ENCODE peak calls at places on chromosomes 11 and 22, in six cellular contexts. T is pancreas, P is heart right ventricle, U is RWPE1, L is uterus, W is fibroblast of mammary gland. A is an unnamed sample.

GRCh38 chr11:58731819-58732218 is at the start of gene GLYAT:
- DNase-seq in P (no peak), U (no peak), T (no peak), W (no peak), L (no peak), A (no peak)

GRCh38 chr11:10225553-10225952 is 68.5 kb downstream of the SBF2 start:
- DNase-seq in W (peak), L (no peak), T (no peak), U (no peak), P (no peak), A (no peak)

GRCh38 chr11:36156486-36157150 is 132.6 kb downstream of the COMMD9 start:
- DNase-seq in L (peak), W (peak), P (no peak), U (peak), T (no peak), A (no peak)

GRCh38 chr11:63813563-63814382 is 517 bp downstream of the SPINDOC start:
- DNase-seq in U (no peak), P (peak), T (peak), W (peak), L (peak), A (peak)

GRCh38 chr11:129894281-129895125 is 875 bp downstream of the NFRKB start:
- DNase-seq in U (peak), L (no peak), P (no peak), T (no peak), W (no peak), A (no peak)

GRCh38 chr22:20171288-20172037 is 20.6 kb upstream of the CCDC188 start:
- DNase-seq in W (no peak), L (no peak), P (no peak), U (no peak), T (no peak), A (no peak)

GRCh38 chr11:73982990-73983763 is 534 bp upstream of the UCP2 start:
- DNase-seq in W (peak), P (peak), L (peak), T (peak), U (peak), A (peak)

GRCh38 chr22:39457047-39457545 is 284 bp downstream of the MGAT3 start:
- DNase-seq in T (no peak), L (no peak), W (no peak), P (no peak), U (no peak), A (no peak)

GRCh38 chr11:5476184-5476819 is 12.2 kb upstream of the OR52D1 start:
- DNase-seq in L (no peak), P (no peak), T (no peak), U (peak), W (peak), A (no peak)

GRCh38 chr11:134741453-134742227 is 329.6 kb upstream of the B3GAT1 start:
- DNase-seq in W (no peak), P (no peak), U (no peak), L (no peak), T (no peak), A (no peak)

GRCh38 chr22:42648368-42649260 is 578 bp downstream of the CYB5R3 start:
- DNase-seq in L (no peak), W (peak), U (peak), P (peak), T (peak), A (peak)

GRCh38 chr11:70328556-70328955 is 58.1 kb downstream of the PPFIA1 start:
- DNase-seq in P (no peak), T (no peak), L (no peak), W (no peak), U (no peak), A (no peak)

GRCh38 chr11:122197055-122197987 is 81.3 kb upstream of the BLID start:
- DNase-seq in L (peak), U (peak), T (no peak), P (no peak), W (peak), A (no peak)

GRCh38 chr11:74169736-74170458 is 905 bp downstream of the C2CD3 start:
- DNase-seq in U (no peak), W (no peak), T (no peak), P (no peak), L (no peak), A (no peak)

GRCh38 chr22:46043816-46044717 is 67.1 kb upstream of the WNT7B start:
- DNase-seq in T (peak), U (no peak), P (no peak), L (peak), W (peak), A (peak)

GRCh38 chr22:21457023-21457787 is 10.0 kb upstream of the TMEM191C start:
- DNase-seq in U (no peak), T (no peak), L (no peak), P (no peak), W (no peak), A (no peak)

GRCh38 chr11:124978316-124978715 is 24.3 kb downstream of the CCDC15 start:
- DNase-seq in U (no peak), W (no peak), P (no peak), L (no peak), T (no peak), A (no peak)

GRCh38 chr11:43825217-43825816 is 55.3 kb upstream of the ALKBH3 start:
- DNase-seq in L (no peak), T (no peak), P (no peak), U (peak), W (peak), A (no peak)

GRCh38 chr11:9906043-9906791 is 242.3 kb downstream of the SWAP70 start:
- DNase-seq in U (peak), W (peak), T (no peak), P (no peak), L (no peak), A (no peak)

GRCh38 chr11:125451400-125452124 is 44.5 kb downstream of the FEZ1 start:
- DNase-seq in L (no peak), U (no peak), T (no peak), P (peak), W (no peak), A (peak)

GRCh38 chr11:6817668-6818067 is 18.2 kb upstream of the OR6A2 start:
- DNase-seq in U (no peak), W (no peak), P (no peak), L (no peak), T (no peak), A (no peak)

GRCh38 chr11:87439981-87440760 is 402.4 kb downstream of the TMEM135 start:
- DNase-seq in T (no peak), U (no peak), P (no peak), L (no peak), W (peak), A (no peak)

GRCh38 chr11:117443269-117444186 is 115.9 kb downstream of the CEP164 start:
- DNase-seq in L (peak), P (peak), U (peak), W (peak), T (peak), A (peak)

GRCh38 chr11:57459112-57460016 is 964 bp upstream of the RTN4RL2 start:
- DNase-seq in P (peak), L (no peak), U (no peak), W (no peak), T (peak), A (no peak)

GRCh38 chr11:57460756-57461749 is 725 bp downstream of the RTN4RL2 start:
- DNase-seq in L (no peak), T (peak), P (no peak), W (no peak), U (no peak), A (no peak)

GRCh38 chr11:57458410-57459111 is 1.8 kb upstream of the RTN4RL2 start:
- DNase-seq in L (peak), P (peak), U (no peak), W (peak), T (peak), A (peak)

GRCh38 chr11:57461841-57462489 is 1.6 kb downstream of the RTN4RL2 start:
- DNase-seq in P (no peak), L (no peak), W (no peak), U (no peak), T (no peak), A (no peak)

GRCh38 chr11:57460017-57460755 is at the start of gene RTN4RL2:
- DNase-seq in P (peak), L (peak), T (peak), U (peak), W (peak), A (peak)
- TF ChIP-seq CTCF in P (peak), L (no peak), T (no peak), U (peak), W (peak), A (peak)

DNA sequence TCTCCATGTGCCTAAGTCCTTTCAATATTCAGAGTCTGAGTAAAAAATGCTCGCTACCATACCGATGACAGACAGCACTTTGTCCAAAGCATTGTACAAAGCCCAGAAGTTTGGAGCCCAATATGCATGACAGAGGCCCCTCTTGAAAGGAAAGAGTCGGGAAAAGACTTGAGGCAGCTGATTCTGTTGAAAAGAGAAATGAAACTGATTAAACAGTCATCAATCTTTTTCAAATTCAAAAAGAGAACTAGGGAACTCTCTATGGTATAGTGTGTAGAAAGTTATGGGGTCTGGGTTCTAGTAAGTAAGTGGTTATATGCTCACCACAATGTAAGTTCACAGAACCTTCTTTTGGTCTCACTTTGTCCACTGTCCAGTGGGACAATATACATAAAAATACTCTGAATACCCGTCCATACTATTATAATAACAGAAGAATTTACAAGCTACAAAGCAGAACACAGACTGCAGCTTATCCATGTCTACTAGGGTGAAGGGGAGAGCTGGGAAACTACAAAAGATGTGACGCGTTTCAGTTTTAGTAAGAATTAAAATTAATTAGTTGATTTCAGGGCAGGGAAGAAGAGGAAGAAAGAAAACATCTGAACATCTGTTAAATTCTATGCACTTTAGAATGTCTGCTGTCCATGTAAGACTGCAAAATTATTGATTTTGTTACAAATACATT is 26.7 kb downstream of the ALG8 start:
- DNase-seq in T (no peak), U (no peak), P (no peak), W (no peak), L (no peak), A (no peak)
- TF ChIP-seq CTCF in T (no peak), U (no peak), P (no peak), W (no peak), L (no peak), A (no peak)

GRCh38 chr22:17888855-17889254 is 114.6 kb upstream of the BID start:
- DNase-seq in W (no peak), U (no peak), L (no peak), T (no peak), P (no peak), A (no peak)
- TF ChIP-seq CTCF in W (peak), U (no peak), L (peak), T (no peak), P (peak), A (no peak)

GRCh38 chr11:101323997-101324396 is 194.4 kb upstream of the PGR start:
- DNase-seq in T (no peak), U (no peak), L (no peak), W (no peak), P (no peak), A (no peak)
- TF ChIP-seq CTCF in T (no peak), U (no peak), L (no peak), W (no peak), P (peak), A (peak)

GRCh38 chr11:60842688-60843605 is 1.0 kb downstream of the CCDC86 start:
- DNase-seq in W (peak), U (no peak), P (no peak), L (no peak), T (no peak), A (no peak)
- TF ChIP-seq CTCF in W (no peak), U (no peak), P (no peak), L (no peak), T (no peak), A (no peak)

GRCh38 chr11:3215346-3216026 is 3.1 kb downstream of the MRGPRG start:
- DNase-seq in P (peak), L (peak), T (peak), W (no peak), U (no peak), A (peak)
- TF ChIP-seq CTCF in P (no peak), L (no peak), T (no peak), W (no peak), U (no peak), A (no peak)

GRCh38 chr11:119373917-119374631 is 7.4 kb downstream of the USP2 start:
- DNase-seq in P (peak), U (peak), T (peak), L (peak), W (peak), A (peak)
- TF ChIP-seq CTCF in P (peak), U (peak), T (peak), L (peak), W (peak), A (peak)

GRCh38 chr11:17978553-17979287 is 34.1 kb downstream of the SERGEF start:
- DNase-seq in P (peak), L (peak), W (peak), T (peak), U (peak), A (peak)
- TF ChIP-seq CTCF in P (peak), L (peak), W (peak), T (peak), U (peak), A (peak)